ENCODE peak calls at places on chromosomes 13 and 19, in ten cellular contexts. W, Q, M, C, L, G, U, O, I and D are unnamed samples.

GRCh38 chr19:32458500-32459123 is 53.0 kb downstream of the DPY19L3 start:
- DNase-seq in M (no peak), L (no peak), O (no peak), U (no peak), Q (no peak), I (no peak), G (no peak), W (no peak), C (no peak), D (peak)

GRCh38 chr19:53865918-53866696 is 1.6 kb upstream of the MYADM start:
- DNase-seq in G (peak), U (peak), W (peak), Q (peak), M (peak), C (no peak), I (peak), L (no peak), O (no peak), D (peak)

GRCh38 chr19:17347361-17347760 is 10.0 kb downstream of the GTPBP3 start:
- DNase-seq in M (no peak), W (no peak), L (no peak), U (no peak), O (no peak), C (no peak), I (no peak), G (peak), Q (no peak), D (peak)

GRCh38 chr19:48239582-48240141 is 16.1 kb downstream of the CARD8 start:
- DNase-seq in O (no peak), C (no peak), G (no peak), Q (no peak), U (no peak), M (no peak), W (no peak), L (no peak), I (peak), D (no peak)

GRCh38 chr19:10891360-10892108 is 20.2 kb downstream of the CARM1 start:
- DNase-seq in I (no peak), M (no peak), U (no peak), W (peak), G (no peak), C (no peak), L (no peak), O (no peak), Q (no peak), D (no peak)

GRCh38 chr19:45717983-45718650 is 12.6 kb downstream of the FBXO46 start:
- DNase-seq in C (no peak), O (no peak), W (peak), I (peak), U (no peak), G (peak), M (no peak), L (no peak), Q (peak), D (no peak)

GRCh38 chr13:110561335-110562033 is at the start of gene RAB20:
- DNase-seq in I (peak), U (peak), O (peak), M (peak), C (peak), L (peak), G (peak), Q (peak), W (peak), D (peak)

GRCh38 chr19:38281820-38282566 is 17.6 kb downstream of the SPINT2 start:
- DNase-seq in U (no peak), O (no peak), C (no peak), L (no peak), M (no peak), Q (no peak), G (no peak), I (no peak), W (no peak), D (no peak)

GRCh38 chr13:32334676-32335075 is 19.4 kb downstream of the BRCA2 start:
- DNase-seq in O (no peak), U (no peak), G (no peak), W (no peak), C (no peak), I (peak), L (no peak), Q (no peak), M (no peak), D (no peak)

GRCh38 chr13:97873398-97873797 is 80.1 kb upstream of the IPO5 start:
- DNase-seq in U (no peak), I (no peak), O (no peak), L (no peak), Q (no peak), W (no peak), C (no peak), G (no peak), M (no peak), D (no peak)

GRCh38 chr19:29651622-29652394 is 13.5 kb upstream of the PLEKHF1 start:
- DNase-seq in G (no peak), Q (no peak), L (no peak), W (no peak), I (no peak), M (no peak), U (no peak), O (no peak), C (no peak), D (no peak)

GRCh38 chr13:73096173-73097117 is 37.6 kb downstream of the KLF5 start:
- DNase-seq in W (no peak), O (no peak), C (no peak), L (no peak), I (peak), G (no peak), U (no peak), M (no peak), Q (no peak), D (no peak)

GRCh38 chr13:99119686-99120085 is 81.0 kb upstream of the UBAC2 start:
- DNase-seq in W (no peak), L (no peak), Q (no peak), G (no peak), I (no peak), U (no peak), C (no peak), M (no peak), O (no peak), D (no peak)

GRCh38 chr13:42876810-42877550 is 95.6 kb downstream of the FAM216B start:
- DNase-seq in G (no peak), I (peak), O (peak), C (no peak), W (no peak), U (no peak), M (no peak), L (no peak), Q (peak), D (no peak)

GRCh38 chr13:76879876-76880270 is 6.3 kb downstream of the KCTD12 start:
- DNase-seq in C (no peak), W (no peak), L (no peak), U (no peak), G (no peak), I (no peak), Q (no peak), M (no peak), O (no peak), D (peak)

GRCh38 chr13:110713981-110714797 is 689 bp downstream of the ING1 start:
- DNase-seq in M (peak), G (peak), U (peak), O (peak), Q (no peak), I (peak), C (peak), L (peak), W (peak), D (peak)

GRCh38 chr19:3389876-3390361 is 23.5 kb downstream of the NFIC start:
- DNase-seq in U (no peak), M (no peak), G (no peak), O (no peak), L (peak), C (no peak), Q (peak), I (peak), W (peak), D (no peak)